ENCODE peak calls at places on chromosomes 7 and 10, in five cellular contexts. V is upper lobe of right lung, Z is cardiac muscle cell, G is vagina, W is ovary. F is an unnamed sample.

GRCh38 chr7:108166687-108167086 is 36.5 kb upstream of the LAMB4 start:
- DNase-seq in V (no peak), G (no peak), Z (no peak), W (no peak), F (no peak)

GRCh38 chr7:75652788-75653187 is 86.0 kb downstream of the HIP1 start:
- DNase-seq in V (no peak), Z (no peak), W (no peak), G (no peak), F (no peak)

GRCh38 chr7:129958643-129959479 is 6.1 kb upstream of the UBE2H start:
- DNase-seq in V (peak), G (no peak), Z (peak), W (no peak), F (peak)

GRCh38 chr10:106132956-106133355 is 1031.5 kb downstream of the SORCS1 start:
- DNase-seq in V (no peak), Z (no peak), W (no peak), G (no peak), F (no peak)

GRCh38 chr10:103452714-103453230 is 602 bp upstream of the CALHM2 start:
- DNase-seq in G (no peak), Z (no peak), V (no peak), W (no peak), F (no peak)

GRCh38 chr10:58152698-58153263 is 114.9 kb downstream of the IPMK start:
- DNase-seq in W (peak), G (no peak), Z (peak), V (no peak), F (peak)

GRCh38 chr10:119896937-119897336 is 4.4 kb downstream of the SEC23IP start:
- DNase-seq in W (peak), G (peak), V (peak), Z (peak), F (peak)

GRCh38 chr10:92218569-92218968 is 72.3 kb downstream of the CPEB3 start:
- DNase-seq in W (no peak), V (no peak), G (no peak), Z (no peak), F (no peak)

GRCh38 chr7:133480868-133481267 is 228.0 kb downstream of the EXOC4 start:
- DNase-seq in Z (no peak), W (no peak), G (no peak), V (no peak), F (no peak)

GRCh38 chr10:71268247-71268691 is 50.8 kb upstream of the SLC29A3 start:
- DNase-seq in V (no peak), G (no peak), W (no peak), Z (peak), F (no peak)

GRCh38 chr10:112896273-112896672 is 53.8 kb upstream of the TCF7L2 start:
- DNase-seq in V (no peak), G (no peak), W (no peak), Z (peak), F (no peak)

GRCh38 chr7:2471396-2471795 is 4.8 kb downstream of the GRIFIN start:
- DNase-seq in Z (peak), G (no peak), V (no peak), W (no peak), F (peak)

GRCh38 chr10:90862908-90863514 is 5.2 kb upstream of the HTR7 start:
- DNase-seq in Z (peak), W (no peak), G (no peak), V (no peak), F (no peak)

GRCh38 chr7:55563596-55564325 is 8.5 kb downstream of the VOPP1 start:
- DNase-seq in W (no peak), V (no peak), G (no peak), Z (no peak), F (no peak)

GRCh38 chr7:112069879-112070321 is 136.3 kb downstream of the DOCK4 start:
- DNase-seq in G (no peak), Z (peak), W (no peak), V (no peak), F (no peak)

GRCh38 chr7:80263321-80263720 is 128.7 kb downstream of the GNAI1 start:
- DNase-seq in V (no peak), G (no peak), W (no peak), Z (peak), F (no peak)

GRCh38 chr7:5594616-5595544 is 171.2 kb upstream of the TNRC18 start:
- DNase-seq in G (no peak), W (peak), V (no peak), Z (peak), F (no peak)

GRCh38 chr10:132306341-132306685 is 1.4 kb downstream of the STK32C start:
- DNase-seq in W (no peak), Z (no peak), V (peak), G (no peak), F (no peak)

GRCh38 chr10:26259341-26259740 is 42.8 kb downstream of the GAD2 start:
- DNase-seq in Z (no peak), W (no peak), V (no peak), G (no peak), F (no peak)

GRCh38 chr7:116325517-116325916 is 115.2 kb downstream of the TES start:
- DNase-seq in Z (no peak), G (no peak), W (no peak), V (no peak), F (no peak)

GRCh38 chr7:97973206-97973658 is 16.8 kb downstream of the OCM2 start:
- DNase-seq in V (no peak), W (no peak), Z (no peak), G (no peak), F (no peak)

GRCh38 chr10:51886438-51887068 is 187.2 kb upstream of the CSTF2T start:
- DNase-seq in W (no peak), V (no peak), G (no peak), Z (peak), F (no peak)

GRCh38 chr10:88270871-88271713 is 312.0 kb downstream of the RNLS start:
- DNase-seq in W (no peak), Z (peak), G (no peak), V (no peak), F (no peak)

GRCh38 chr7:46003896-46004875 is 83.1 kb upstream of the IGFBP3 start:
- DNase-seq in G (no peak), V (no peak), W (no peak), Z (peak), F (no peak)

GRCh38 chr10:123998197-123999141 is 94.9 kb downstream of the CHST15 start:
- DNase-seq in G (peak), W (no peak), Z (no peak), V (peak), F (no peak)

GRCh38 chr10:111877274-111877673 is 306.3 kb downstream of the GPAM start:
- DNase-seq in Z (no peak), G (no peak), W (no peak), V (no peak), F (no peak)

GRCh38 chr7:90455163-90456030 is 14.0 kb upstream of the PTTG1IP2 start:
- DNase-seq in V (no peak), G (no peak), W (no peak), Z (peak), F (no peak)
- H3K4me3 ChIP-seq in V (no peak), G (no peak), W (no peak), Z (peak), F (no peak)

GRCh38 chr10:15266117-15266516 is 97.6 kb upstream of the NMT2 start:
- DNase-seq in V (no peak), G (no peak), Z (no peak), W (no peak), F (no peak)

GRCh38 chr10:15263657-15264323 is 95.3 kb upstream of the NMT2 start:
- DNase-seq in W (no peak), G (no peak), Z (no peak), V (no peak), F (no peak)

GRCh38 chr10:15265076-15265475 is 96.6 kb upstream of the NMT2 start:
- DNase-seq in G (no peak), W (no peak), Z (no peak), V (no peak), F (no peak)

GRCh38 chr10:15265558-15265957 is 97.1 kb upstream of the NMT2 start:
- DNase-seq in G (no peak), Z (no peak), V (no peak), W (no peak), F (no peak)

DNA sequence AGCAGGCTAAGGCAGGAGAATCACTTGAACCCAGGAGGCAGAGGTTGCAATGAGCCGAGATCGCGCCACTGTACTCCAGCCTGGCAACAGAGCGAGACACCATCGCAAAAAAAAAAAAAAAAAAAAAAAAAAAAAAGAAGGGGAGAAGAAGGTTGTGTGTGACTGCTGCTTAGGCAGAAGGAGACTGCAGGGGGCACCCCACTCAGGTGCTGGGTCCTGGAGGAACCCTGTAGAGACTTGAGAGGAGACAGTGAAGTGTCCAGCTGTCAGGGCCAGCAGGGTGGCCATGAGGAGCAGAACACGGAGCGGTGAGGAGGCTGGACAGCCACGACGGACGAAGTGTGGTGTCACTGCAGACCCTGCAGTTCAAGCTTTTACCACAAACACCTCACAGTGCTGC is 99.0 kb upstream of the NMT2 start:
- DNase-seq in Z (peak), G (no peak), W (no peak), V (no peak), F (no peak)
- TF ChIP-seq CTCF in Z (peak), G (no peak), W (no peak), V (no peak), F (no peak)

DNA sequence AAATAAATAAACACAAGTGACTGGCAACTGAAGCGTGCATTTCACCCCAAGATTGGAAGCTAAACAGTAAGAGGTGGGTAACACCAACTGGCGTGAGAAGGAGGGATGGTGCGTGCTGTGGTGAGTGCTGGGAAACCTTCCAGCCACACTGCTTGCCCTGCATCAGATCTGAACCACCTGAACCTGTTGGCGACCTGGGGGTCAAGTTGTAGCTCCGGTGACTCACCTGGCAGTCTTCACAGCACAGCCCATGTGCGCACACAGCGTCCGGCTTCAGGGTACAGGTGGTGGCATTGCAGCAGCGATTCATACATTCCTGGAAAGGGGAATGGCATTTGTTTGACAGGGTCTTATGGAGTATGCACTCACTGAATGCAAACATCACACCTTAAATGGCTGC is 170.1 kb downstream of the FANK1 start:
- DNase-seq in W (no peak), Z (no peak), V (no peak), G (no peak), F (no peak)
- H3K27ac ChIP-seq in W (no peak), Z (no peak), V (no peak), G (no peak), F (no peak)

GRCh38 chr7:121342631-121343030 is 13.8 kb downstream of the WNT16 start:
- DNase-seq in V (no peak), G (no peak), W (no peak), Z (no peak), F (no peak)

GRCh38 chr7:121344093-121344492 is 15.3 kb downstream of the WNT16 start:
- DNase-seq in W (no peak), G (no peak), Z (no peak), V (no peak), F (no peak)

GRCh38 chr7:121344497-121344896 is 15.7 kb downstream of the WNT16 start:
- DNase-seq in Z (no peak), G (no peak), V (no peak), W (no peak), F (no peak)

GRCh38 chr7:121341933-121342332 is 13.1 kb downstream of the WNT16 start:
- DNase-seq in W (no peak), G (no peak), V (no peak), Z (no peak), F (no peak)

DNA sequence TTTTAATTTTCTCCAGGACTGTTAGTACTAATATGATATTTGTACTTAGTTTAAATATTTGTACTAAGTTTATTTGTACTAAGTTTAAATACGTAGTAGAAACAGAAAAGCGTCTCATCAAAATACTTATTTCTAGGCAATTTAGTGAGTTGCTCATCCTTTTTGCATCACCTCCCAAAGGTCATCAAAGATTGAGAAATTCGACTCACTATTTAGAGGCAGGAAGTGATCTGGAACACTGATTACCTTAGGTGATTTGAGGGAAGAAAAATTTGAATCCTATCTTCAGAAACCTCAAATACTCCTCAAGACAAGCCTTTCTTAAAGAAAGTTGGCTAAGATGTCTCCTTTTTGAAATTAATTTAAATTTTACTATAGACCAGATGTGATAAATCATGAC is 14.5 kb downstream of the WNT16 start:
- DNase-seq in V (no peak), Z (no peak), G (no peak), W (no peak), F (no peak)
- H3K4me3 ChIP-seq in V (no peak), Z (no peak), G (no peak), W (no peak), F (no peak)

GRCh38 chr10:52949899-52950298 is 177.3 kb upstream of the MBL2 start:
- DNase-seq in W (no peak), G (no peak), V (no peak), Z (no peak), F (no peak)
- TF ChIP-seq CTCF in W (no peak), G (no peak), V (no peak), Z (no peak), F (no peak)

GRCh38 chr7:137454169-137455166 is 110.9 kb upstream of the PTN start:
- DNase-seq in W (no peak), V (no peak), G (peak), Z (peak), F (no peak)
- H3K27ac ChIP-seq in W (no peak), V (no peak), G (peak), Z (peak), F (no peak)

GRCh38 chr7:139317954-139318505 is 23.1 kb upstream of the FMC1 start:
- DNase-seq in W (no peak), Z (no peak), G (no peak), V (no peak), F (no peak)
- H3K4me3 ChIP-seq in W (no peak), Z (no peak), G (no peak), V (no peak), F (no peak)

GRCh38 chr7:105006367-105007139 is 7.5 kb upstream of the KMT2E start:
- DNase-seq in W (no peak), Z (no peak), V (no peak), G (no peak), F (no peak)
- TF ChIP-seq CTCF in W (no peak), Z (peak), V (no peak), G (no peak), F (no peak)

F was measured in thyroid gland.